ENCODE peak calls at places on chromosomes 3 and 15, in seven cellular contexts. Z, U, V, F, K, I and W are unnamed samples.

GRCh38 chr3:32420138-32420981 is 28.7 kb downstream of the CMTM7 start:
- DNase-seq in I (no peak), V (peak), F (no peak), Z (peak), U (no peak), K (no peak), W (no peak)

GRCh38 chr3:13316603-13317002 is 103.5 kb downstream of the NUP210 start:
- DNase-seq in F (no peak), U (no peak), Z (no peak), I (no peak), K (no peak), V (no peak), W (no peak)

GRCh38 chr15:55434989-55435825 is 26.9 kb downstream of the PIERCE2 start:
- DNase-seq in V (peak), U (no peak), K (no peak), F (peak), I (no peak), Z (peak), W (peak)

GRCh38 chr15:96610757-96611156 is 280.3 kb downstream of the NR2F2 start:
- DNase-seq in U (no peak), F (no peak), Z (no peak), K (no peak), I (no peak), V (no peak), W (no peak)

GRCh38 chr3:37907371-37907770 is 45.7 kb downstream of the CTDSPL start:
- DNase-seq in K (no peak), Z (no peak), I (no peak), V (no peak), U (no peak), F (no peak), W (no peak)

GRCh38 chr15:52745326-52746161 is 44.6 kb downstream of the ONECUT1 start:
- DNase-seq in K (no peak), V (no peak), F (no peak), Z (no peak), U (no peak), I (no peak), W (no peak)

GRCh38 chr3:50347187-50347813 is 1.8 kb upstream of the ZMYND10 start:
- DNase-seq in U (peak), Z (peak), K (no peak), V (peak), I (peak), F (peak), W (no peak)

GRCh38 chr3:39112113-39112512 is 4.6 kb downstream of the TTC21A start:
- DNase-seq in I (no peak), F (no peak), K (no peak), V (no peak), U (no peak), Z (no peak), W (no peak)

GRCh38 chr3:72565593-72565992 is 282.7 kb downstream of the SHQ1 start:
- DNase-seq in I (no peak), V (no peak), K (no peak), U (no peak), Z (no peak), F (no peak), W (no peak)

GRCh38 chr3:98777801-98778220 is 14.7 kb downstream of the ST3GAL6 start:
- DNase-seq in Z (peak), F (peak), V (peak), I (no peak), U (no peak), K (no peak), W (peak)

GRCh38 chr3:71493372-71493771 is 90.2 kb downstream of the FOXP1 start:
- DNase-seq in Z (no peak), I (no peak), F (no peak), V (no peak), K (no peak), U (no peak), W (no peak)

GRCh38 chr15:28975766-28976179 is 90.0 kb downstream of the APBA2 start:
- DNase-seq in U (no peak), F (peak), I (no peak), Z (peak), V (peak), K (no peak), W (no peak)

DNA sequence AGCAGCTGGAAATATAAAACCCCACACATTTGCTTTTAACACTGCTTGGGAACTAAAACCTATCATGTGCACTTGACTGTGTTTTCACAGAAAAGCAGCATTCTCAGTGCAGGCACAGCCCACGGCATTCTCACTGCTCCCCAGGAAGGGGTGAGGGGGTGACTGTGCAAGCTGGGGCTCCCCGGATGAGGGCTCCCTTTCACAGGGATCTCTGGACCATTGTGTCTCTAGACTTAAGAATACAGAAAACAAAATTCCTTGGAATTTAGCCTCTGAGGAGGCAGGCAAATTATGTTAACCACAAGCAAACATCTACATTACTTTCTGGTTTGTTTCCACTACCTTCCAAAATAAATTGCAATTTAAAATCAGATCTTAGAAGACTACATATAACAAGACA is 100.3 kb downstream of the FSIP1 start:
- DNase-seq in I (no peak), F (peak), V (no peak), Z (no peak), K (no peak), U (no peak), W (no peak)
- TF ChIP-seq CTCF in I (no peak), F (no peak), V (no peak), Z (no peak), K (no peak), U (no peak), W (no peak)

GRCh38 chr15:83694538-83694937 is 40.6 kb downstream of the ADAMTSL3 start:
- DNase-seq in V (no peak), Z (no peak), K (no peak), U (no peak), F (no peak), I (no peak), W (no peak)
- H3K4me3 ChIP-seq in V (peak), Z (no peak), K (no peak), U (no peak), F (no peak), I (no peak), W (no peak)

DNA sequence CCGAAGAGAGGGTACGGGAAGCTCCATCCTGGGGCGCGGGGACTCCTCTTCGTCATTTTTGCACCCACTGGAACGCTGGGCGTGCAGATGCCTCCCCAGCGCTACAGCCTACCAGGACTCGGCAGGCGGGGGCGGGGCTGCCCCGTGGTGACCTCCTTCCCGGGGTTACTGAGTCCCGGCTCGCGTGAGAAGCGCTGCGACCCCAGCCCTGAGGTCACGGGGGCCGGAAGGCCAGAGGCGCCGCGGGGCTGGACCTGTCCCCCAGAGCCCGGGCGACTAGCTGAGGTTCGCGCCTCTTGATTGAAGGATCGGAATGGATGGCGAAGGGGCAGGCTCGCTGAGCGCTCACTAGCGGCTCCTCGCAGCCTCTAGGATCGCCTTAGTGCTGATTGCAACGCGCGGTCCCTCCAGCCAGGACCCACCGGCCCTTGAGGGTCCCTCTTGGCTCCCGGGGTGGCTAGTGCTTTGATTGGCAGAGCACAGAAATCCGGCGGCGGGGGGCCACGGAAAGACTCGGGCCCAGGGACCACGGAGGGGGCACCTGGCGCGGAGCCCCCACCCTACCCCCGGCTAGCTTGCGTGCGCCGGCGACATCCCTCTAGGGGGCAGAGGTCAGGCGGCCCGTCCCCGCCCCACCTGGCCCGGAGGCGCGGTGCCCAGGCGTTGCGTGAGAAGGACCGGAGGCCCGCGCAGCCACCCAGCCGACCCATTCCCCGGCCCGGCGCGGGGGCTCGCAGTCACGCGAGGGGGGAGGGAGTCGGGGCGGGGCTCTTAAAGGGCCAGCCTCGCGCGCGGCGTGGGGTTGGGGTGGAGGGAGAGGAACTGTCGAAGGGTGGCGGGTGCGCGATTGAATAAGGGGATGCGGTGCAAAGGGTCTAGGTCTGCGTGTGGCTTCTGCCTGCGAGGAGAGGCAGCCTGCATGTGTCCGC is 781 bp upstream of the CYP1A1 start:
- DNase-seq in U (peak), V (peak), F (peak), K (peak), Z (no peak), I (no peak), W (no peak)
- TF ChIP-seq CTCF in U (no peak), V (no peak), F (no peak), K (no peak), Z (no peak), I (no peak), W (no peak)

DNA sequence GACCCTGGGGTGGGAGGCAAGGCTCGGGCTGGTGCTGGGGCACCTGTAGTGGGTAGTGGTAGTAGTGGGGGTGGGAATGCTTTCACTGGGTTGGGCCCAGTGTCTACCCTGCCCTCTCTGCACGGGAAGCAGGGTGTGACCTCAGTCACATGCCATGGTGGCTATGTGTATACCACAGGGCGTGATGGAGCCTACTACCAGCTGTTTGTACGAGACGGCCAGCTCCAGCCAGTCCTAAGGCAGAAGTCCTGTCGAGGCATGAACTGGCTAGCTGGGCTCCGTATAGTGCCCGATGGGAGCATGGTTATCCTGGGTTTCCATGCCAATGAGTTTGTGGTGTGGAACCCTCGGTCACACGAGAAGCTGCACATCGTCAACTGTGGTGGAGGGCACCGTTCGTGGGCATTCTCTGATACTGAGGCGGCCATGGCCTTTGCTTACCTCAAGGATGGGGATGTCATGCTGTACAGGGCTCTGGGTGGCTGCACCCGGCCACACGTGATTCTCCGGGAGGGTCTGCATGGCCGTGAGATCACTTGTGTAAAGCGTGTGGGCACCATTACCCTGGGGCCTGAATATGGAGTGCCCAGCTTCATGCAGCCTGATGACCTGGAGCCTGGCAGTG is 5.2 kb downstream of the DALRD3 start:
- DNase-seq in U (no peak), I (no peak), V (no peak), Z (no peak), K (no peak), F (no peak), W (no peak)
- H3K4me3 ChIP-seq in U (no peak), I (no peak), V (no peak), Z (no peak), K (no peak), F (no peak), W (no peak)